ENCODE peak calls at places on chromosomes 7 and 10, in ten cellular contexts. One of them, this sample, is unnamed.

GRCh38 chr10:50637003-50637579 is 13.3 kb upstream of the SGMS1 start:
- DNase-seq in RPMI7951: peak; percentile 24
- DNase-seq in HS-5: no peak
- DNase-seq in AG04449: no peak
- DNase-seq in epithelial cell of esophagus: peak; percentile 19
- DNase-seq in renal cortical epithelial cell: no peak
- DNase-seq in amygdala: no peak
- DNase-seq in neural crest cell: no peak
- DNase-seq in epithelial cell of proximal tubule: no peak
- DNase-seq in aorta: no peak
- DNase-seq in this sample: peak; percentile 22

GRCh38 chr7:44633254-44634186 is 27.1 kb downstream of the OGDH start:
- DNase-seq in amygdala: no peak
- DNase-seq in RPMI7951: peak; percentile 99
- DNase-seq in renal cortical epithelial cell: peak; percentile 93
- DNase-seq in epithelial cell of proximal tubule: peak; percentile 80
- DNase-seq in HS-5: peak; percentile 91
- DNase-seq in epithelial cell of esophagus: peak; percentile 71
- DNase-seq in neural crest cell: no peak
- DNase-seq in aorta: peak; percentile 85
- DNase-seq in AG04449: peak; percentile 79
- DNase-seq in this sample: peak; percentile 92

GRCh38 chr7:67937717-67938191 is 941.1 kb downstream of the TYW1 start:
- DNase-seq in neural crest cell: peak; percentile 1
- DNase-seq in epithelial cell of proximal tubule: peak; percentile 61
- DNase-seq in HS-5: no peak
- DNase-seq in renal cortical epithelial cell: peak; percentile 73
- DNase-seq in AG04449: peak; percentile 96
- DNase-seq in RPMI7951: peak; percentile 84
- DNase-seq in epithelial cell of esophagus: peak; percentile 49
- DNase-seq in aorta: no peak
- DNase-seq in amygdala: no peak
- DNase-seq in this sample: peak; percentile 91

GRCh38 chr10:133448120-133448519 is 5.6 kb upstream of the SCART1 start:
- DNase-seq in neural crest cell: no peak
- DNase-seq in epithelial cell of esophagus: no peak
- DNase-seq in amygdala: no peak
- DNase-seq in HS-5: no peak
- DNase-seq in aorta: no peak
- DNase-seq in epithelial cell of proximal tubule: no peak
- DNase-seq in AG04449: no peak
- DNase-seq in RPMI7951: no peak
- DNase-seq in renal cortical epithelial cell: no peak
- DNase-seq in this sample: no peak

GRCh38 chr10:88879754-88880286 is at the start of gene STAMBPL1:
- DNase-seq in AG04449: no peak
- DNase-seq in HS-5: no peak
- DNase-seq in epithelial cell of esophagus: no peak
- DNase-seq in amygdala: no peak
- DNase-seq in renal cortical epithelial cell: no peak
- DNase-seq in epithelial cell of proximal tubule: no peak
- DNase-seq in RPMI7951: no peak
- DNase-seq in aorta: peak; percentile 76
- DNase-seq in neural crest cell: no peak
- DNase-seq in this sample: no peak

GRCh38 chr7:33087858-33088257 is 21.3 kb downstream of the RP9 start:
- DNase-seq in amygdala: no peak
- DNase-seq in epithelial cell of esophagus: no peak
- DNase-seq in aorta: no peak
- DNase-seq in AG04449: no peak
- DNase-seq in neural crest cell: no peak
- DNase-seq in renal cortical epithelial cell: no peak
- DNase-seq in epithelial cell of proximal tubule: no peak
- DNase-seq in RPMI7951: no peak
- DNase-seq in HS-5: no peak
- DNase-seq in this sample: no peak

GRCh38 chr10:70910486-70911350 is 22.4 kb upstream of the PCBD1 start:
- DNase-seq in renal cortical epithelial cell: no peak
- DNase-seq in aorta: peak; percentile 41
- DNase-seq in epithelial cell of esophagus: no peak
- DNase-seq in neural crest cell: no peak
- DNase-seq in epithelial cell of proximal tubule: no peak
- DNase-seq in HS-5: no peak
- DNase-seq in AG04449: no peak
- DNase-seq in RPMI7951: no peak
- DNase-seq in amygdala: no peak
- DNase-seq in this sample: no peak

GRCh38 chr10:100033766-100034418 is 24.1 kb upstream of the DNMBP start:
- DNase-seq in HS-5: no peak
- DNase-seq in AG04449: no peak
- DNase-seq in amygdala: no peak
- DNase-seq in renal cortical epithelial cell: no peak
- DNase-seq in epithelial cell of esophagus: no peak
- DNase-seq in aorta: no peak
- DNase-seq in RPMI7951: no peak
- DNase-seq in neural crest cell: no peak
- DNase-seq in epithelial cell of proximal tubule: no peak
- DNase-seq in this sample: no peak

GRCh38 chr10:44906476-44906875 is 4.7 kb upstream of the TMEM72 start:
- DNase-seq in AG04449: no peak
- DNase-seq in renal cortical epithelial cell: no peak
- DNase-seq in RPMI7951: peak; percentile 45
- DNase-seq in amygdala: no peak
- DNase-seq in HS-5: no peak
- DNase-seq in epithelial cell of proximal tubule: no peak
- DNase-seq in neural crest cell: no peak
- DNase-seq in epithelial cell of esophagus: no peak
- DNase-seq in aorta: no peak
- DNase-seq in this sample: no peak

GRCh38 chr7:123961731-123962130 is 36.7 kb downstream of the SPAM1 start:
- DNase-seq in RPMI7951: no peak
- DNase-seq in epithelial cell of proximal tubule: peak; percentile 75
- DNase-seq in HS-5: no peak
- DNase-seq in epithelial cell of esophagus: peak; percentile 46
- DNase-seq in AG04449: no peak
- DNase-seq in aorta: no peak
- DNase-seq in amygdala: no peak
- DNase-seq in neural crest cell: no peak
- DNase-seq in renal cortical epithelial cell: peak; percentile 94
- DNase-seq in this sample: peak; percentile 79

GRCh38 chr10:113438660-113439059 is 114.2 kb upstream of the HABP2 start:
- DNase-seq in AG04449: no peak
- DNase-seq in renal cortical epithelial cell: peak; percentile 18
- DNase-seq in RPMI7951: peak; percentile 51
- DNase-seq in aorta: no peak
- DNase-seq in amygdala: no peak
- DNase-seq in epithelial cell of esophagus: peak; percentile 57
- DNase-seq in neural crest cell: no peak
- DNase-seq in epithelial cell of proximal tubule: no peak
- DNase-seq in HS-5: peak; percentile 34
- DNase-seq in this sample: peak; percentile 36

GRCh38 chr10:13117842-13118783 is 18.1 kb downstream of the OPTN start:
- DNase-seq in neural crest cell: no peak
- DNase-seq in RPMI7951: no peak
- DNase-seq in aorta: no peak
- DNase-seq in HS-5: no peak
- DNase-seq in renal cortical epithelial cell: no peak
- DNase-seq in amygdala: no peak
- DNase-seq in AG04449: no peak
- DNase-seq in epithelial cell of esophagus: no peak
- DNase-seq in epithelial cell of proximal tubule: no peak
- DNase-seq in this sample: no peak

GRCh38 chr10:70772627-70773026 is 12.6 kb downstream of the TBATA start:
- DNase-seq in HS-5: no peak
- DNase-seq in RPMI7951: no peak
- DNase-seq in neural crest cell: no peak
- DNase-seq in AG04449: no peak
- DNase-seq in aorta: no peak
- DNase-seq in renal cortical epithelial cell: no peak
- DNase-seq in epithelial cell of esophagus: no peak
- DNase-seq in epithelial cell of proximal tubule: no peak
- DNase-seq in amygdala: no peak
- DNase-seq in this sample: no peak

GRCh38 chr7:84092207-84092606 is 102.4 kb downstream of the SEMA3A start:
- DNase-seq in epithelial cell of esophagus: peak; percentile 33
- DNase-seq in AG04449: no peak
- DNase-seq in amygdala: no peak
- DNase-seq in aorta: no peak
- DNase-seq in HS-5: no peak
- DNase-seq in RPMI7951: peak; percentile 20
- DNase-seq in renal cortical epithelial cell: no peak
- DNase-seq in epithelial cell of proximal tubule: no peak
- DNase-seq in neural crest cell: no peak
- DNase-seq in this sample: no peak

GRCh38 chr10:89426230-89426868 is 12.0 kb downstream of the IFIT5 start:
- DNase-seq in RPMI7951: peak; percentile 50
- DNase-seq in epithelial cell of esophagus: peak; percentile 67
- DNase-seq in AG04449: no peak
- DNase-seq in amygdala: no peak
- DNase-seq in HS-5: peak; percentile 40
- DNase-seq in aorta: no peak
- DNase-seq in epithelial cell of proximal tubule: no peak
- DNase-seq in renal cortical epithelial cell: peak; percentile 71
- DNase-seq in neural crest cell: peak; percentile 12
- DNase-seq in this sample: peak; percentile 75

GRCh38 chr7:128129224-128129864 is 98.1 kb upstream of the LRRC4 start:
- DNase-seq in aorta: no peak
- DNase-seq in amygdala: no peak
- DNase-seq in neural crest cell: no peak
- DNase-seq in HS-5: no peak
- DNase-seq in AG04449: no peak
- DNase-seq in epithelial cell of proximal tubule: no peak
- DNase-seq in RPMI7951: no peak
- DNase-seq in renal cortical epithelial cell: no peak
- DNase-seq in epithelial cell of esophagus: no peak
- DNase-seq in this sample: no peak

GRCh38 chr10:124196659-124197058 is 103.3 kb upstream of the CHST15 start:
- DNase-seq in epithelial cell of esophagus: no peak
- DNase-seq in HS-5: no peak
- DNase-seq in aorta: no peak
- DNase-seq in amygdala: no peak
- DNase-seq in renal cortical epithelial cell: no peak
- DNase-seq in epithelial cell of proximal tubule: no peak
- DNase-seq in RPMI7951: no peak
- DNase-seq in AG04449: no peak
- DNase-seq in neural crest cell: no peak
- DNase-seq in this sample: no peak

GRCh38 chr10:56605043-56605442 is 244.0 kb upstream of the ZWINT start:
- DNase-seq in renal cortical epithelial cell: peak; percentile 21
- DNase-seq in HS-5: no peak
- DNase-seq in epithelial cell of esophagus: peak; percentile 4
- DNase-seq in RPMI7951: no peak
- DNase-seq in epithelial cell of proximal tubule: no peak
- DNase-seq in neural crest cell: no peak
- DNase-seq in AG04449: no peak
- DNase-seq in amygdala: no peak
- DNase-seq in aorta: no peak
- DNase-seq in this sample: peak; percentile 31

GRCh38 chr7:143938522-143939243 is 3.6 kb downstream of the OR2F2 start:
- DNase-seq in RPMI7951: no peak
- DNase-seq in AG04449: no peak
- DNase-seq in aorta: no peak
- DNase-seq in neural crest cell: no peak
- DNase-seq in amygdala: no peak
- DNase-seq in epithelial cell of esophagus: no peak
- DNase-seq in HS-5: no peak
- DNase-seq in renal cortical epithelial cell: peak; percentile 11
- DNase-seq in epithelial cell of proximal tubule: no peak
- DNase-seq in this sample: peak; percentile 19

GRCh38 chr7:66629222-66629658 is 559 bp downstream of the KCTD7 start:
- DNase-seq in renal cortical epithelial cell: no peak
- DNase-seq in RPMI7951: peak; percentile 5
- DNase-seq in HS-5: no peak
- DNase-seq in AG04449: no peak
- DNase-seq in epithelial cell of proximal tubule: no peak
- DNase-seq in neural crest cell: no peak
- DNase-seq in epithelial cell of esophagus: no peak
- DNase-seq in aorta: peak; percentile 54
- DNase-seq in amygdala: no peak
- DNase-seq in this sample: no peak

GRCh38 chr10:113381906-113382562 is 170.8 kb upstream of the HABP2 start:
- DNase-seq in RPMI7951: peak; percentile 62
- DNase-seq in epithelial cell of proximal tubule: no peak
- DNase-seq in renal cortical epithelial cell: peak; percentile 26
- DNase-seq in amygdala: no peak
- DNase-seq in epithelial cell of esophagus: no peak
- DNase-seq in neural crest cell: no peak
- DNase-seq in AG04449: peak; percentile 23
- DNase-seq in aorta: no peak
- DNase-seq in HS-5: peak; percentile 58
- DNase-seq in this sample: peak; percentile 66

GRCh38 chr10:90413196-90413595 is 444.6 kb downstream of the HTR7 start:
- DNase-seq in RPMI7951: no peak
- DNase-seq in epithelial cell of esophagus: no peak
- DNase-seq in aorta: no peak
- DNase-seq in epithelial cell of proximal tubule: no peak
- DNase-seq in neural crest cell: no peak
- DNase-seq in AG04449: no peak
- DNase-seq in amygdala: no peak
- DNase-seq in HS-5: no peak
- DNase-seq in renal cortical epithelial cell: no peak
- DNase-seq in this sample: no peak

GRCh38 chr7:142847353-142847752 is 7.5 kb upstream of the EPHB6 start:
- DNase-seq in aorta: no peak
- DNase-seq in amygdala: no peak
- DNase-seq in neural crest cell: no peak
- DNase-seq in RPMI7951: no peak
- DNase-seq in epithelial cell of proximal tubule: no peak
- DNase-seq in HS-5: no peak
- DNase-seq in AG04449: no peak
- DNase-seq in epithelial cell of esophagus: no peak
- DNase-seq in renal cortical epithelial cell: no peak
- DNase-seq in this sample: no peak

GRCh38 chr7:73838642-73839041 is 3.7 kb downstream of the METTL27 start:
- DNase-seq in epithelial cell of proximal tubule: no peak
- DNase-seq in epithelial cell of esophagus: peak; percentile 86
- DNase-seq in AG04449: no peak
- DNase-seq in neural crest cell: no peak
- DNase-seq in aorta: no peak
- DNase-seq in amygdala: no peak
- DNase-seq in renal cortical epithelial cell: no peak
- DNase-seq in RPMI7951: no peak
- DNase-seq in HS-5: no peak
- DNase-seq in this sample: peak; percentile 53

GRCh38 chr7:75033826-75034225 is 39.8 kb downstream of the RCC1L start:
- DNase-seq in HS-5: no peak
- DNase-seq in amygdala: no peak
- DNase-seq in AG04449: no peak
- DNase-seq in renal cortical epithelial cell: no peak
- DNase-seq in neural crest cell: no peak
- DNase-seq in epithelial cell of proximal tubule: no peak
- DNase-seq in RPMI7951: no peak
- DNase-seq in epithelial cell of esophagus: no peak
- DNase-seq in aorta: no peak
- DNase-seq in this sample: no peak

GRCh38 chr10:130623680-130624271 is 487.6 kb downstream of the GLRX3 start:
- DNase-seq in AG04449: no peak
- DNase-seq in epithelial cell of proximal tubule: no peak
- DNase-seq in HS-5: no peak
- DNase-seq in aorta: no peak
- DNase-seq in renal cortical epithelial cell: no peak
- DNase-seq in neural crest cell: no peak
- DNase-seq in RPMI7951: no peak
- DNase-seq in epithelial cell of esophagus: no peak
- DNase-seq in amygdala: no peak
- DNase-seq in this sample: no peak

GRCh38 chr7:115476666-115477065 is 553.9 kb downstream of the TFEC start:
- DNase-seq in RPMI7951: no peak
- DNase-seq in HS-5: no peak
- DNase-seq in renal cortical epithelial cell: no peak
- DNase-seq in amygdala: no peak
- DNase-seq in neural crest cell: no peak
- DNase-seq in AG04449: no peak
- DNase-seq in epithelial cell of proximal tubule: no peak
- DNase-seq in epithelial cell of esophagus: no peak
- DNase-seq in aorta: no peak
- DNase-seq in this sample: no peak

GRCh38 chr7:125563964-125564529 is 634.4 kb upstream of the POT1 start:
- DNase-seq in amygdala: no peak
- DNase-seq in AG04449: no peak
- DNase-seq in aorta: no peak
- DNase-seq in RPMI7951: peak; percentile 1
- DNase-seq in HS-5: no peak
- DNase-seq in epithelial cell of esophagus: no peak
- DNase-seq in renal cortical epithelial cell: no peak
- DNase-seq in epithelial cell of proximal tubule: no peak
- DNase-seq in neural crest cell: no peak
- DNase-seq in this sample: no peak

This sample was measured in kidney tubule cell.